ENCODE peak calls at places on chromosome 13, in four cellular contexts. W is NCI-H345, S is nephron progenitor cell, R is GM04503. K is an unnamed sample.

GRCh38 chr13:80755925-80756324 is 415.0 kb upstream of the SPRY2 start:
- DNase-seq in W (peak; percentile 43), S (no peak), R (no peak), K (peak; percentile 12)

GRCh38 chr13:41785402-41786142 is 175.3 kb downstream of the VWA8 start:
- DNase-seq in W (no peak), S (no peak), R (no peak), K (no peak)

GRCh38 chr13:112970552-112971287 is 1.7 kb downstream of the MCF2L start:
- DNase-seq in W (no peak), S (no peak), R (no peak), K (no peak)

GRCh38 chr13:30832845-30833332 is 73.2 kb upstream of the MEDAG start:
- DNase-seq in W (peak; percentile 93), S (peak; percentile 59), R (no peak), K (peak; percentile 95)

GRCh38 chr13:77857810-77858209 is 60.8 kb downstream of the EDNRB start:
- DNase-seq in W (no peak), S (no peak), R (no peak), K (no peak)

GRCh38 chr13:97653741-97654140 is 219.8 kb downstream of the RAP2A start:
- DNase-seq in W (no peak), S (no peak), R (no peak), K (no peak)

GRCh38 chr13:72983085-72983768 is 75.6 kb upstream of the KLF5 start:
- DNase-seq in W (no peak), S (no peak), R (peak; percentile 53), K (no peak)

GRCh38 chr13:39038569-39038898 is 278 bp downstream of the NHLRC3 start:
- DNase-seq in W (no peak), S (no peak), R (no peak), K (peak; percentile 51)

GRCh38 chr13:79011179-79011578 is 352.2 kb upstream of the OBI1 start:
- DNase-seq in W (no peak), S (no peak), R (no peak), K (no peak)

GRCh38 chr13:40377783-40378182 is 288.7 kb downstream of the FOXO1 start:
- DNase-seq in W (no peak), S (no peak), R (no peak), K (no peak)

K was measured in DMS153.